ENCODE peak calls at places on chromosomes 7 and 10, in five cellular contexts. One of them, this sample, is unnamed.

GRCh38 chr7:72430531-72430930 is 18.4 kb upstream of the CALN1 start:
- DNase-seq in SK-N-SH: no peak
- DNase-seq in sigmoid colon: no peak
- DNase-seq in A549: no peak
- DNase-seq in tibial nerve: no peak
- DNase-seq in this sample: no peak

GRCh38 chr10:96413151-96413787 is 54.5 kb upstream of the OPALIN start:
- DNase-seq in SK-N-SH: no peak
- DNase-seq in sigmoid colon: peak; percentile 40
- DNase-seq in A549: no peak
- DNase-seq in tibial nerve: no peak
- DNase-seq in this sample: no peak

GRCh38 chr10:86299562-86299961 is 67.0 kb downstream of the GRID1 start:
- DNase-seq in SK-N-SH: no peak
- DNase-seq in sigmoid colon: peak; percentile 29
- DNase-seq in A549: no peak
- DNase-seq in tibial nerve: no peak
- DNase-seq in this sample: peak; percentile 4

GRCh38 chr10:34137955-34138354 is 677.1 kb downstream of the PARD3 start:
- DNase-seq in SK-N-SH: no peak
- DNase-seq in sigmoid colon: no peak
- DNase-seq in A549: peak; percentile 63
- DNase-seq in tibial nerve: no peak
- DNase-seq in this sample: no peak

GRCh38 chr7:34523233-34523918 is 134.6 kb upstream of the NPSR1 start:
- DNase-seq in SK-N-SH: no peak
- DNase-seq in sigmoid colon: no peak
- DNase-seq in A549: peak; percentile 7
- DNase-seq in tibial nerve: no peak
- DNase-seq in this sample: no peak

GRCh38 chr10:69179089-69179742 is 818 bp upstream of the SUPV3L1 start:
- DNase-seq in SK-N-SH: peak; percentile 57
- DNase-seq in sigmoid colon: no peak
- DNase-seq in A549: no peak
- DNase-seq in tibial nerve: no peak
- DNase-seq in this sample: peak; percentile 7

GRCh38 chr7:28091190-28091589 is 89.4 kb downstream of the JAZF1 start:
- DNase-seq in SK-N-SH: no peak
- DNase-seq in sigmoid colon: no peak
- DNase-seq in A549: no peak
- DNase-seq in tibial nerve: no peak
- DNase-seq in this sample: no peak

GRCh38 chr10:131142446-131143380 is 168.8 kb downstream of the TCERG1L start:
- DNase-seq in SK-N-SH: no peak
- DNase-seq in sigmoid colon: no peak
- DNase-seq in A549: no peak
- DNase-seq in tibial nerve: no peak
- DNase-seq in this sample: no peak

GRCh38 chr7:131076711-131077170 is 250.9 kb upstream of the MKLN1 start:
- DNase-seq in SK-N-SH: no peak
- DNase-seq in sigmoid colon: no peak
- DNase-seq in A549: no peak
- DNase-seq in tibial nerve: no peak
- DNase-seq in this sample: no peak

GRCh38 chr10:86308056-86308455 is 58.5 kb downstream of the GRID1 start:
- DNase-seq in SK-N-SH: no peak
- DNase-seq in sigmoid colon: peak; percentile 46
- DNase-seq in A549: no peak
- DNase-seq in tibial nerve: no peak
- DNase-seq in this sample: no peak

GRCh38 chr10:97190452-97190851 is 4.7 kb upstream of the SLIT1 start:
- DNase-seq in SK-N-SH: no peak
- DNase-seq in sigmoid colon: no peak
- DNase-seq in A549: no peak
- DNase-seq in tibial nerve: no peak
- DNase-seq in this sample: no peak

GRCh38 chr7:79282882-79283602 is 170.4 kb downstream of the MAGI2 start:
- DNase-seq in SK-N-SH: no peak
- DNase-seq in sigmoid colon: no peak
- DNase-seq in A549: peak; percentile 53
- DNase-seq in tibial nerve: no peak
- DNase-seq in this sample: no peak

GRCh38 chr7:21960922-21961321 is 15.2 kb upstream of the CDCA7L start:
- DNase-seq in SK-N-SH: no peak
- DNase-seq in sigmoid colon: no peak
- DNase-seq in A549: peak; percentile 21
- DNase-seq in tibial nerve: no peak
- DNase-seq in this sample: no peak

GRCh38 chr7:2814682-2815522 is 29.2 kb downstream of the GNA12 start:
- DNase-seq in SK-N-SH: no peak
- DNase-seq in sigmoid colon: peak; percentile 60
- DNase-seq in A549: no peak
- DNase-seq in tibial nerve: no peak
- DNase-seq in this sample: no peak

GRCh38 chr7:79610301-79610700 is 156.8 kb upstream of the MAGI2 start:
- DNase-seq in SK-N-SH: peak; percentile 8
- DNase-seq in sigmoid colon: no peak
- DNase-seq in A549: no peak
- DNase-seq in tibial nerve: no peak
- DNase-seq in this sample: no peak

GRCh38 chr10:133439517-133440461 is 14.0 kb upstream of the SCART1 start:
- DNase-seq in SK-N-SH: peak; percentile 28
- DNase-seq in sigmoid colon: no peak
- DNase-seq in A549: no peak
- DNase-seq in tibial nerve: no peak
- DNase-seq in this sample: no peak

GRCh38 chr10:61301560-61301959 is 151.6 kb downstream of the TMEM26 start:
- DNase-seq in SK-N-SH: peak; percentile 26
- DNase-seq in sigmoid colon: no peak
- DNase-seq in A549: no peak
- DNase-seq in tibial nerve: no peak
- DNase-seq in this sample: no peak

GRCh38 chr7:2309889-2310331 is 4.3 kb downstream of the SNX8 start:
- DNase-seq in SK-N-SH: no peak
- DNase-seq in sigmoid colon: no peak
- DNase-seq in A549: peak; percentile 89
- DNase-seq in tibial nerve: peak; percentile 16
- DNase-seq in this sample: no peak

GRCh38 chr7:74430961-74431466 is 22.7 kb upstream of the GTF2IRD1 start:
- DNase-seq in SK-N-SH: no peak
- DNase-seq in sigmoid colon: peak; percentile 44
- DNase-seq in A549: no peak
- DNase-seq in tibial nerve: no peak
- DNase-seq in this sample: no peak

GRCh38 chr10:50554995-50555568 is 68.7 kb downstream of the SGMS1 start:
- DNase-seq in SK-N-SH: no peak
- DNase-seq in sigmoid colon: no peak
- DNase-seq in A549: no peak
- DNase-seq in tibial nerve: no peak
- DNase-seq in this sample: no peak

GRCh38 chr7:130887182-130888016 is 153.4 kb upstream of the KLF14 start:
- DNase-seq in SK-N-SH: no peak
- DNase-seq in sigmoid colon: no peak
- DNase-seq in A549: peak; percentile 82
- DNase-seq in tibial nerve: no peak
- DNase-seq in this sample: no peak

GRCh38 chr7:7190142-7190541 is 7.8 kb downstream of the C1GALT1 start:
- DNase-seq in SK-N-SH: peak; percentile 22
- DNase-seq in sigmoid colon: no peak
- DNase-seq in A549: peak; percentile 18
- DNase-seq in tibial nerve: no peak
- DNase-seq in this sample: no peak

GRCh38 chr10:6416892-6417512 is 163.1 kb downstream of the PRKCQ start:
- DNase-seq in SK-N-SH: peak; percentile 44
- DNase-seq in sigmoid colon: no peak
- DNase-seq in A549: peak; percentile 75
- DNase-seq in tibial nerve: peak; percentile 23
- DNase-seq in this sample: no peak

GRCh38 chr10:79927111-79927828 is 21.6 kb downstream of the SFTPD start:
- DNase-seq in SK-N-SH: peak; percentile 46
- DNase-seq in sigmoid colon: no peak
- DNase-seq in A549: no peak
- DNase-seq in tibial nerve: no peak
- DNase-seq in this sample: no peak

GRCh38 chr7:461453-462172 is 58.0 kb downstream of the PDGFA start:
- DNase-seq in SK-N-SH: no peak
- DNase-seq in sigmoid colon: no peak
- DNase-seq in A549: no peak
- DNase-seq in tibial nerve: no peak
- DNase-seq in this sample: no peak

GRCh38 chr7:33979807-33980355 is 74.5 kb downstream of the BMPER start:
- DNase-seq in SK-N-SH: no peak
- DNase-seq in sigmoid colon: no peak
- DNase-seq in A549: peak; percentile 89
- DNase-seq in tibial nerve: no peak
- DNase-seq in this sample: no peak

GRCh38 chr7:115271332-115272235 is 349.7 kb downstream of the MDFIC start:
- DNase-seq in SK-N-SH: no peak
- DNase-seq in sigmoid colon: no peak
- DNase-seq in A549: no peak
- DNase-seq in tibial nerve: no peak
- DNase-seq in this sample: no peak

GRCh38 chr10:126122856-126123255 is 226.5 kb downstream of the FANK1 start:
- DNase-seq in SK-N-SH: no peak
- DNase-seq in sigmoid colon: no peak
- DNase-seq in A549: no peak
- DNase-seq in tibial nerve: no peak
- DNase-seq in this sample: no peak

GRCh38 chr7:95246935-95247370 is 77.4 kb downstream of the PON1 start:
- DNase-seq in SK-N-SH: peak; percentile 55
- DNase-seq in sigmoid colon: peak; percentile 70
- DNase-seq in A549: peak; percentile 89
- DNase-seq in tibial nerve: peak; percentile 65
- DNase-seq in this sample: peak; percentile 55

GRCh38 chr7:122889116-122889515 is 2.9 kb upstream of the CADPS2 start:
- DNase-seq in SK-N-SH: no peak
- DNase-seq in sigmoid colon: no peak
- DNase-seq in A549: no peak
- DNase-seq in tibial nerve: no peak
- DNase-seq in this sample: no peak
- TF ChIP-seq EP300 in SK-N-SH: no peak
- TF ChIP-seq EP300 in sigmoid colon: no peak
- TF ChIP-seq EP300 in A549: no peak
- TF ChIP-seq EP300 in tibial nerve: no peak
- TF ChIP-seq EP300 in this sample: no peak

GRCh38 chr10:123836418-123837145 is 55.0 kb downstream of the CPXM2 start:
- DNase-seq in SK-N-SH: no peak
- DNase-seq in sigmoid colon: no peak
- DNase-seq in A549: no peak
- DNase-seq in tibial nerve: no peak
- DNase-seq in this sample: no peak
- H3K4me1 ChIP-seq in SK-N-SH: no peaks in the 10 kb centered on the region
- H3K4me1 ChIP-seq in sigmoid colon: peaks cover 46% of the 10 kb centered on the region
- H3K4me1 ChIP-seq in A549: peaks cover 10% of the 10 kb centered on the region
- H3K4me1 ChIP-seq in tibial nerve: no peaks in the 10 kb centered on the region
- H3K4me1 ChIP-seq in this sample: no peaks in the 10 kb centered on the region

GRCh38 chr10:3886191-3886590 is 101.2 kb upstream of the KLF6 start:
- DNase-seq in SK-N-SH: peak; percentile 58
- DNase-seq in sigmoid colon: peak; percentile 87
- DNase-seq in A549: peak; percentile 79
- DNase-seq in tibial nerve: no peak
- DNase-seq in this sample: peak; percentile 58

GRCh38 chr10:3887404-3887803 is 102.4 kb upstream of the KLF6 start:
- DNase-seq in SK-N-SH: no peak
- DNase-seq in sigmoid colon: peak; percentile 64
- DNase-seq in A549: no peak
- DNase-seq in tibial nerve: no peak
- DNase-seq in this sample: no peak

GRCh38 chr10:3886666-3887251 is 101.8 kb upstream of the KLF6 start:
- DNase-seq in SK-N-SH: peak; percentile 50
- DNase-seq in sigmoid colon: peak; percentile 89
- DNase-seq in A549: peak; percentile 88
- DNase-seq in tibial nerve: peak; percentile 49
- DNase-seq in this sample: peak; percentile 63

GRCh38 chr10:3889961-3890522 is 105.0 kb upstream of the KLF6 start:
- DNase-seq in SK-N-SH: no peak
- DNase-seq in sigmoid colon: no peak
- DNase-seq in A549: peak; percentile 81
- DNase-seq in tibial nerve: no peak
- DNase-seq in this sample: no peak

GRCh38 chr10:3887885-3888476 is 103.0 kb upstream of the KLF6 start:
- DNase-seq in SK-N-SH: no peak
- DNase-seq in sigmoid colon: peak; percentile 83
- DNase-seq in A549: peak; percentile 83
- DNase-seq in tibial nerve: peak; percentile 34
- DNase-seq in this sample: no peak
- TF ChIP-seq EP300 in SK-N-SH: peak; percentile 71
- TF ChIP-seq EP300 in sigmoid colon: no peak
- TF ChIP-seq EP300 in A549: peak; percentile 31
- TF ChIP-seq EP300 in tibial nerve: no peak
- TF ChIP-seq EP300 in this sample: no peak

GRCh38 chr7:118368958-118369357 is 144.5 kb downstream of the ANKRD7 start:
- DNase-seq in SK-N-SH: no peak
- DNase-seq in sigmoid colon: no peak
- DNase-seq in A549: no peak
- DNase-seq in tibial nerve: no peak
- DNase-seq in this sample: no peak

GRCh38 chr7:118369987-118370386 is 145.5 kb downstream of the ANKRD7 start:
- DNase-seq in SK-N-SH: no peak
- DNase-seq in sigmoid colon: no peak
- DNase-seq in A549: no peak
- DNase-seq in tibial nerve: no peak
- DNase-seq in this sample: no peak

GRCh38 chr7:118366363-118366762 is 141.9 kb downstream of the ANKRD7 start:
- DNase-seq in SK-N-SH: no peak
- DNase-seq in sigmoid colon: no peak
- DNase-seq in A549: no peak
- DNase-seq in tibial nerve: no peak
- DNase-seq in this sample: no peak
- H3K4me1 ChIP-seq in SK-N-SH: no peaks in the 10 kb centered on the region
- H3K4me1 ChIP-seq in sigmoid colon: no peaks in the 10 kb centered on the region
- H3K4me1 ChIP-seq in A549: no peaks in the 10 kb centered on the region
- H3K4me1 ChIP-seq in tibial nerve: no peaks in the 10 kb centered on the region
- H3K4me1 ChIP-seq in this sample: no peaks in the 10 kb centered on the region

GRCh38 chr7:87474533-87475358 is 734 bp downstream of the ABCB4 start:
- DNase-seq in SK-N-SH: peak; percentile 35
- DNase-seq in sigmoid colon: no peak
- DNase-seq in A549: no peak
- DNase-seq in tibial nerve: no peak
- DNase-seq in this sample: no peak
- TF ChIP-seq EP300 in SK-N-SH: no peak
- TF ChIP-seq EP300 in sigmoid colon: no peak
- TF ChIP-seq EP300 in A549: no peak
- TF ChIP-seq EP300 in tibial nerve: no peak
- TF ChIP-seq EP300 in this sample: no peak

This sample was measured in ovary.